ENCODE peak calls at places on chromosomes 3 and 15, in four cellular contexts. One of them, this sample, is unnamed.
A peak's percentile ranks its signal among the peaks of the same experiment; 100 is the strongest.

GRCh38 chr3:133377396-133377795 is 22.5 kb upstream of the BFSP2 start:
- DNase-seq in endothelial cell of umbilical vein: peak; percentile 52
- DNase-seq in upper lobe of left lung: no peak
- DNase-seq in transverse colon: no peak
- DNase-seq in this sample: no peak

GRCh38 chr3:14125193-14126016 is 553 bp downstream of the TMEM43 start:
- DNase-seq in transverse colon: peak; percentile 80
- DNase-seq in upper lobe of left lung: no peak
- DNase-seq in endothelial cell of umbilical vein: peak; percentile 84
- DNase-seq in this sample: peak; percentile 88

GRCh38 chr3:13143381-13144004 is 70.3 kb upstream of the IQSEC1 start:
- DNase-seq in endothelial cell of umbilical vein: no peak
- DNase-seq in upper lobe of left lung: no peak
- DNase-seq in transverse colon: peak; percentile 2
- DNase-seq in this sample: peak; percentile 35

GRCh38 chr3:15043772-15044171 is 21.3 kb downstream of the MRPS25 start:
- DNase-seq in transverse colon: no peak
- DNase-seq in upper lobe of left lung: no peak
- DNase-seq in endothelial cell of umbilical vein: peak; percentile 7
- DNase-seq in this sample: no peak

GRCh38 chr3:64460877-64461276 is 226.9 kb downstream of the ADAMTS9 start:
- DNase-seq in transverse colon: no peak
- DNase-seq in upper lobe of left lung: no peak
- DNase-seq in endothelial cell of umbilical vein: no peak
- DNase-seq in this sample: no peak

GRCh38 chr3:105906834-105907233 is 38.0 kb upstream of the CBLB start:
- DNase-seq in endothelial cell of umbilical vein: peak; percentile 36
- DNase-seq in transverse colon: no peak
- DNase-seq in upper lobe of left lung: no peak
- DNase-seq in this sample: peak; percentile 87

GRCh38 chr15:20671665-20672064 is 130.1 kb upstream of the GOLGA6L6 start:
- DNase-seq in endothelial cell of umbilical vein: no peak
- DNase-seq in transverse colon: no peak
- DNase-seq in upper lobe of left lung: no peak
- DNase-seq in this sample: no peak

GRCh38 chr3:61411009-61411662 is 150.2 kb upstream of the PTPRG start:
- DNase-seq in transverse colon: no peak
- DNase-seq in upper lobe of left lung: no peak
- DNase-seq in endothelial cell of umbilical vein: no peak
- DNase-seq in this sample: no peak

GRCh38 chr3:56887402-56888025 is 85.8 kb upstream of the ARHGEF3 start:
- DNase-seq in upper lobe of left lung: no peak
- DNase-seq in transverse colon: no peak
- DNase-seq in endothelial cell of umbilical vein: no peak
- DNase-seq in this sample: no peak

GRCh38 chr15:59953392-59953883 is 50.7 kb upstream of the FOXB1 start:
- DNase-seq in transverse colon: peak; percentile 9
- DNase-seq in endothelial cell of umbilical vein: no peak
- DNase-seq in upper lobe of left lung: no peak
- DNase-seq in this sample: no peak

GRCh38 chr3:121956363-121956762 is 62.2 kb downstream of the SLC15A2 start:
- DNase-seq in upper lobe of left lung: no peak
- DNase-seq in transverse colon: no peak
- DNase-seq in endothelial cell of umbilical vein: no peak
- DNase-seq in this sample: no peak

GRCh38 chr3:135759651-135760050 is 205.9 kb upstream of the PPP2R3A start:
- DNase-seq in endothelial cell of umbilical vein: no peak
- DNase-seq in upper lobe of left lung: no peak
- DNase-seq in transverse colon: no peak
- DNase-seq in this sample: no peak

DNA sequence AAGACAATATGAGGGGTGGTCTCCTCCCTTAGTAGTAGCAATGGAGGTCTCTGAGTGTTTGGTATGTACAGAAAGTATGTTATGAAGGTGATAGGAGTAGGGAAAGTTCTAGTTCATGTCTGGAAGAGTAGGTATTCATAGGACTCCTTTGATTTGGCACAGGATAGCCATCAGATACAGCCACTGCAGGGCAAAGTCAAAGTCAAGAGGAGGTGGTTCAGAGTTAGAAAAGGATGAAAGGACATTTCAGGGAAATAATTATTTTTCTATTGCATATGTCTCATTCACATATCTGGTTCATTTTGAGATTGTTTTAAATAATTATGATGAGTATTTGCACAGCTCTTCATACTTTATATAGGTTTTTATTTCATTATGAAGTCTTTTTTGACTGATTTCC is 381.1 kb downstream of the MFSD1 start:
- DNase-seq in upper lobe of left lung: no peak
- DNase-seq in endothelial cell of umbilical vein: no peak
- DNase-seq in transverse colon: no peak
- DNase-seq in this sample: no peak
- TF ChIP-seq POLR2AphosphoS5 in upper lobe of left lung: no peak
- TF ChIP-seq POLR2AphosphoS5 in endothelial cell of umbilical vein: no peak
- TF ChIP-seq POLR2AphosphoS5 in transverse colon: no peak
- TF ChIP-seq POLR2AphosphoS5 in this sample: no peak

GRCh38 chr3:39639344-39640236 is 169.8 kb upstream of the MYRIP start:
- DNase-seq in transverse colon: no peak
- DNase-seq in endothelial cell of umbilical vein: peak; percentile 95
- DNase-seq in upper lobe of left lung: no peak
- DNase-seq in this sample: no peak

GRCh38 chr3:39641210-39641718 is 168.1 kb upstream of the MYRIP start:
- DNase-seq in endothelial cell of umbilical vein: no peak
- DNase-seq in transverse colon: no peak
- DNase-seq in upper lobe of left lung: no peak
- DNase-seq in this sample: no peak

GRCh38 chr3:39638286-39638685 is 170.8 kb downstream of the MOBP start:
- DNase-seq in upper lobe of left lung: no peak
- DNase-seq in transverse colon: no peak
- DNase-seq in endothelial cell of umbilical vein: peak; percentile 98
- DNase-seq in this sample: no peak

DNA sequence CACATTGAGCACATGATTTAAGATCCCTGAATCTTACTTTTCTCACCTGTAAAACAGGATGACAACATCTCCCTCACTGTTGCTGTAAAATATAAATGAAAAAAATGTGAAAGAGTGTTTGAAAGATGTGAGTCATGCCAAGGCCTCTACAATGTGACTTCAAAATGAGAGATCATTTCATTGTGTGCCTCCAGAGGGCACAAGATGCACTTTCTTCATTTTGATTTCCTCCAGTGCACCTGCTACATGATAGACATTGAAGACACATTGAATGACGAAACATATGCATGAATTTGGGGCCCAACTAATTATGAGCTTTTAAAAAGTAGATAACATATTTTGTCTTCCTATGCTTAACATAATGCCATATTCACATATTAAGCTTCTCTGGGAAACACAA is 170.3 kb downstream of the MOBP start:
- DNase-seq in transverse colon: no peak
- DNase-seq in endothelial cell of umbilical vein: peak; percentile 82
- DNase-seq in upper lobe of left lung: no peak
- DNase-seq in this sample: no peak
- TF ChIP-seq CTCF in transverse colon: no peak
- TF ChIP-seq CTCF in endothelial cell of umbilical vein: peak; percentile 36
- TF ChIP-seq CTCF in upper lobe of left lung: no peak
- TF ChIP-seq CTCF in this sample: no peak

DNA sequence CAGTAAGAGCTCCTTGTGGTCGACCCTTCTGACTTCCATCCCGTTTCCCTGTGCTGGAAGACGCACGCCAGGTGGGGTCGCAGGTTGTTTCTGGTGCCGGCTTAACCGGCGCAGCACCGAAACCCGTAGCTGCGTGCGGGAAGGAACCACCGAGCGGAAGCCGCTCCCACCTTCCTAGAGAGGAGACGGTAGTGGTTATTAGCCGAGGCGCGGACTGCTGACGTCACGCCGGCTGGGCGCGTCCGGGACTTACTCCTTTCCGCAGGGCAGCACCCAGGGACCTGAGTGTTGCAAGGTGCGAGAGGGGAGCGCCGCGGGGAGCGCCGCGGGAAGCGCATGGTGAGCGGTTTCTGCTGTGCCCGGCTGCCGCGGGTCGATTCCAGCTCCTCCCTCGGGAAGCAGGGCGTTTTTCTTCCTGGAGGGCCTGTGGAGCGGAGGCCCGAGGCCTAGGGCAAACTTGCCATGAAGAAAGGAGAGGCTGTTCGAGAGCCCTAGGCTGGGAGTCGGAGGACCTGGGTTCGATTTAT is at the start of gene ZNF501:
- DNase-seq in transverse colon: peak; percentile 96
- DNase-seq in upper lobe of left lung: peak; percentile 99
- DNase-seq in endothelial cell of umbilical vein: peak; percentile 83
- DNase-seq in this sample: peak; percentile 97
- TF ChIP-seq POLR2A in transverse colon: peak; percentile 42
- TF ChIP-seq POLR2A in upper lobe of left lung: no peak
- TF ChIP-seq POLR2A in endothelial cell of umbilical vein: peak; percentile 36
- TF ChIP-seq POLR2A in this sample: peak; percentile 32

GRCh38 chr15:99016680-99017321 is 9.2 kb upstream of the PGPEP1L start:
- DNase-seq in endothelial cell of umbilical vein: no peak
- DNase-seq in transverse colon: no peak
- DNase-seq in upper lobe of left lung: no peak
- DNase-seq in this sample: no peak

GRCh38 chr15:99015677-99016568 is 8.3 kb upstream of the PGPEP1L start:
- DNase-seq in transverse colon: no peak
- DNase-seq in upper lobe of left lung: peak; percentile 83
- DNase-seq in endothelial cell of umbilical vein: no peak
- DNase-seq in this sample: no peak

GRCh38 chr15:99017322-99017701 is 9.7 kb upstream of the PGPEP1L start:
- DNase-seq in endothelial cell of umbilical vein: no peak
- DNase-seq in upper lobe of left lung: no peak
- DNase-seq in transverse colon: no peak
- DNase-seq in this sample: no peak

GRCh38 chr15:99010743-99011142 is 3.2 kb upstream of the PGPEP1L start:
- DNase-seq in upper lobe of left lung: no peak
- DNase-seq in transverse colon: no peak
- DNase-seq in endothelial cell of umbilical vein: no peak
- DNase-seq in this sample: no peak

GRCh38 chr15:99014803-99015676 is 7.4 kb upstream of the PGPEP1L start:
- DNase-seq in endothelial cell of umbilical vein: peak; percentile 41
- DNase-seq in upper lobe of left lung: peak; percentile 92
- DNase-seq in transverse colon: peak; percentile 47
- DNase-seq in this sample: peak; percentile 80
- TF ChIP-seq POLR2AphosphoS5 in endothelial cell of umbilical vein: no peak
- TF ChIP-seq POLR2AphosphoS5 in upper lobe of left lung: peak; percentile 46
- TF ChIP-seq POLR2AphosphoS5 in transverse colon: no peak
- TF ChIP-seq POLR2AphosphoS5 in this sample: no peak

This sample was measured in sigmoid colon.